ENCODE peak calls at places on chromosomes 3 and 15, in six cellular contexts. T is sigmoid colon, V is adrenal gland, W is lower leg skin, R is HCT116, I is GM12892. L is an unnamed sample.

GRCh38 chr3:107727102-107727501 is 204.3 kb downstream of the BBX start:
- DNase-seq in T (no peak), V (no peak), W (no peak), R (no peak), I (no peak), L (no peak)

GRCh38 chr15:41564286-41564959 is 5.4 kb downstream of the TYRO3 start:
- DNase-seq in T (no peak), V (peak), W (no peak), R (no peak), I (no peak), L (no peak)

GRCh38 chr3:25820816-25821486 is 31.1 kb downstream of the OXSM start:
- DNase-seq in T (no peak), V (no peak), W (no peak), R (no peak), I (no peak), L (no peak)

GRCh38 chr3:112466041-112466440 is 33.2 kb downstream of the BTLA start:
- DNase-seq in T (no peak), V (no peak), W (no peak), R (no peak), I (no peak), L (no peak)

GRCh38 chr3:23202921-23203650 is at the start of gene UBE2E2:
- DNase-seq in T (peak), V (peak), W (peak), R (no peak), I (peak), L (peak)

GRCh38 chr3:22523925-22524324 is 679.2 kb upstream of the UBE2E2 start:
- DNase-seq in T (no peak), V (no peak), W (no peak), R (no peak), I (no peak), L (no peak)

GRCh38 chr15:70132148-70132547 is 34.4 kb upstream of the TLE3 start:
- DNase-seq in T (peak), V (no peak), W (no peak), R (no peak), I (no peak), L (no peak)

GRCh38 chr15:26697913-26698312 is 75.0 kb downstream of the GABRB3 start:
- DNase-seq in T (no peak), V (no peak), W (no peak), R (no peak), I (no peak), L (no peak)

GRCh38 chr3:9316881-9317341 is 45.9 kb upstream of the THUMPD3 start:
- DNase-seq in T (peak), V (peak), W (no peak), R (no peak), I (no peak), L (no peak)

GRCh38 chr3:38643592-38643991 is 5.9 kb downstream of the SCN5A start:
- DNase-seq in T (peak), V (no peak), W (no peak), R (no peak), I (no peak), L (no peak)

GRCh38 chr15:38414351-38414750 is 39.6 kb upstream of the FAM98B start:
- DNase-seq in T (peak), V (peak), W (peak), R (peak), I (no peak), L (peak)

GRCh38 chr3:58271901-58272501 is 34.0 kb upstream of the RPP14 start:
- DNase-seq in T (no peak), V (peak), W (no peak), R (peak), I (no peak), L (no peak)

GRCh38 chr3:140664111-140664510 is 13.8 kb upstream of the TRIM42 start:
- DNase-seq in T (no peak), V (no peak), W (no peak), R (no peak), I (no peak), L (no peak)

GRCh38 chr3:118817748-118818165 is 216.9 kb downstream of the IGSF11 start:
- DNase-seq in T (no peak), V (peak), W (no peak), R (peak), I (no peak), L (peak)

GRCh38 chr15:100592898-100593297 is 9.1 kb downstream of the LINS1 start:
- DNase-seq in T (no peak), V (no peak), W (no peak), R (no peak), I (no peak), L (no peak)

GRCh38 chr3:32238027-32238815 is at the start of gene CMTM8:
- DNase-seq in T (no peak), V (peak), W (no peak), R (no peak), I (peak), L (peak)
- TF ChIP-seq POLR2A in T (peak), V (no peak), W (no peak), R (no peak), I (no peak), L (peak)

DNA sequence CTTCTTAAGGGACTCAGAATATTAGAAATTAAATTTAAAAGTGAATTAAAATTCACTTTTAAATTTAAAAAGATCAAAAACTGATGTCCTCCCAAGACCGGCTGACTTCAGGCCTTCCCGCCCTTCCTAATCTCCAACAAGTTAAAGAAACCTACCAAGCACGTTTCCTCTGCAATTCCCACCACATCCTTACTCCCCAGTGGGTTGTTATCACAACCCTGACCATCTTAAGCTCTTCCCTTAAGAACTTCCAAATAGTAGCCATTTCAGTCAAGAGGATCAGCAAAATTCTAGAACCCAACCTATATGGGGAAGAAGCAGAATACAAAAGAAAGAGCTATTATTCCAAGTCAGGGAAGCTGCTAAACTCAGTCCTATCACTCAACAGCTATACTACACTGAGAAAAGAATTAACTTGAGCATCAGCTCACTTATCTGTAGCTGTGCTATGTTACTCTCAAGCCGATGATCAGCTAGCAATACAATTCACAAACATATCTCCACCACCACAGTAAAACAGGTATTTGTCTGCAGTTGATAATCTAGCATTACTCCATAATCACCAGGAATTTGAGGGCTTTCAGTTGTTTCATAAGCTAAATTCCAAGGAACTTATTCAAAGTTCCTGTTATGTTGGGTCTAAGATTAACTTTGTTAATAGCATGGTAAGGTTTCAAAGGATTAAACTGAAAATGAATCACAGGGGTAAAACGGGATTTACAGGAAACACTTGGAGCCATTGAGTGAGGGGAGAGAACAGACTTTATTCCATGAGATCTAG is 14.3 kb downstream of the ABCC5 start:
- DNase-seq in T (no peak), V (no peak), W (no peak), R (no peak), I (no peak), L (no peak)
- TF ChIP-seq POLR2A in T (no peak), V (no peak), W (no peak), R (no peak), I (no peak), L (no peak)

GRCh38 chr3:178388473-178388872 is 147.8 kb upstream of the KCNMB2 start:
- DNase-seq in T (no peak), V (no peak), W (no peak), R (no peak), I (no peak), L (no peak)

GRCh38 chr3:178386880-178387279 is 149.4 kb upstream of the KCNMB2 start:
- DNase-seq in T (no peak), V (no peak), W (no peak), R (no peak), I (no peak), L (no peak)

GRCh38 chr3:178384302-178384939 is 151.8 kb upstream of the KCNMB2 start:
- DNase-seq in T (no peak), V (no peak), W (no peak), R (no peak), I (no peak), L (no peak)

GRCh38 chr3:178385280-178385952 is 150.8 kb upstream of the KCNMB2 start:
- DNase-seq in T (no peak), V (peak), W (peak), R (peak), I (peak), L (peak)

GRCh38 chr3:178386401-178386800 is 149.8 kb upstream of the KCNMB2 start:
- DNase-seq in T (no peak), V (no peak), W (no peak), R (no peak), I (no peak), L (no peak)
- TF ChIP-seq POLR2A in T (no peak), V (no peak), W (no peak), R (no peak), I (no peak), L (no peak)

GRCh38 chr3:4801924-4802323 is 177.3 kb upstream of the BHLHE40 start:
- DNase-seq in T (no peak), V (no peak), W (no peak), R (no peak), I (no peak), L (no peak)
- TF ChIP-seq POLR2A in T (no peak), V (no peak), W (no peak), R (no peak), I (no peak), L (no peak)

L was measured in body of pancreas.